ENCODE peak calls at places on chromosomes 11 and 22, in seven cellular contexts. Z, N, G, E, F, Q and O are unnamed samples.

GRCh38 chr11:72701466-72701865 is 27.2 kb upstream of the PDE2A start:
- DNase-seq in N (no peak), E (no peak), Q (no peak), Z (no peak), F (no peak), G (no peak), O (no peak)

GRCh38 chr22:39954584-39955055 is 5.6 kb upstream of the TMA7B start:
- DNase-seq in Q (no peak), G (no peak), N (no peak), E (peak; percentile 96), F (no peak), Z (peak; percentile 54), O (no peak)

GRCh38 chr22:22872722-22873708 is 14.6 kb upstream of the IGLL5 start:
- DNase-seq in E (no peak), Q (no peak), F (peak; percentile 25), Z (no peak), N (no peak), G (no peak), O (no peak)

GRCh38 chr11:36131719-36132349 is 157.4 kb downstream of the COMMD9 start:
- DNase-seq in N (peak; percentile 67), G (no peak), Z (peak; percentile 35), Q (peak; percentile 44), F (no peak), E (peak; percentile 73), O (peak; percentile 48)

GRCh38 chr11:16394947-16395346 is 38.6 kb upstream of the SOX6 start:
- DNase-seq in Z (no peak), F (no peak), E (no peak), Q (no peak), G (no peak), N (no peak), O (no peak)

GRCh38 chr11:60762851-60763691 is 6.4 kb downstream of the MS4A15 start:
- DNase-seq in F (no peak), Z (no peak), N (no peak), Q (peak; percentile 52), G (no peak), E (no peak), O (no peak)

GRCh38 chr22:27996529-27996925 is 77.5 kb upstream of the PITPNB start:
- DNase-seq in N (no peak), G (no peak), Q (no peak), F (no peak), Z (no peak), E (no peak), O (no peak)

GRCh38 chr22:19875531-19876313 is 21.0 kb upstream of the GNB1L start:
- DNase-seq in F (peak; percentile 68), E (peak; percentile 56), N (peak; percentile 7), Z (no peak), G (no peak), Q (no peak), O (peak; percentile 1)

GRCh38 chr11:72190581-72191205 is 1.2 kb upstream of the FOLR1 start:
- DNase-seq in F (no peak), E (no peak), Z (no peak), G (no peak), Q (no peak), N (no peak), O (no peak)

GRCh38 chr11:76232026-76232665 is 25.8 kb upstream of the WNT11 start:
- DNase-seq in N (no peak), Z (no peak), Q (peak; percentile 60), G (no peak), F (no peak), E (no peak), O (no peak)

GRCh38 chr22:42430486-42431125 is 1.6 kb downstream of the NFAM1 start:
- DNase-seq in G (no peak), Q (peak; percentile 88), N (no peak), E (no peak), Z (no peak), F (no peak), O (no peak)

GRCh38 chr11:44017443-44018126 is 30.2 kb upstream of the ACCSL start:
- DNase-seq in Q (no peak), G (no peak), N (no peak), Z (no peak), F (peak; percentile 13), E (no peak), O (no peak)

GRCh38 chr11:64619196-64619595 is 28.2 kb downstream of the SLC22A12 start:
- DNase-seq in Z (no peak), N (no peak), E (no peak), Q (no peak), G (no peak), F (no peak), O (no peak)

GRCh38 chr11:36512016-36512415 is 1.9 kb upstream of the TRAF6 start:
- DNase-seq in E (no peak), N (no peak), Q (no peak), Z (no peak), G (no peak), F (no peak), O (no peak)

GRCh38 chr22:44827666-44828065 is 75.3 kb downstream of the ARHGAP8 start:
- DNase-seq in F (no peak), G (no peak), Q (no peak), N (no peak), E (no peak), Z (no peak), O (no peak)

GRCh38 chr22:21752276-21752675 is 16.7 kb upstream of the YPEL1 start:
- DNase-seq in G (no peak), E (no peak), F (no peak), Z (no peak), Q (no peak), N (no peak), O (no peak)
- TF ChIP-seq CTCF in G (no peak), E (no peak), F (no peak), Z (no peak), Q (no peak), N (no peak), O (no peak)

DNA sequence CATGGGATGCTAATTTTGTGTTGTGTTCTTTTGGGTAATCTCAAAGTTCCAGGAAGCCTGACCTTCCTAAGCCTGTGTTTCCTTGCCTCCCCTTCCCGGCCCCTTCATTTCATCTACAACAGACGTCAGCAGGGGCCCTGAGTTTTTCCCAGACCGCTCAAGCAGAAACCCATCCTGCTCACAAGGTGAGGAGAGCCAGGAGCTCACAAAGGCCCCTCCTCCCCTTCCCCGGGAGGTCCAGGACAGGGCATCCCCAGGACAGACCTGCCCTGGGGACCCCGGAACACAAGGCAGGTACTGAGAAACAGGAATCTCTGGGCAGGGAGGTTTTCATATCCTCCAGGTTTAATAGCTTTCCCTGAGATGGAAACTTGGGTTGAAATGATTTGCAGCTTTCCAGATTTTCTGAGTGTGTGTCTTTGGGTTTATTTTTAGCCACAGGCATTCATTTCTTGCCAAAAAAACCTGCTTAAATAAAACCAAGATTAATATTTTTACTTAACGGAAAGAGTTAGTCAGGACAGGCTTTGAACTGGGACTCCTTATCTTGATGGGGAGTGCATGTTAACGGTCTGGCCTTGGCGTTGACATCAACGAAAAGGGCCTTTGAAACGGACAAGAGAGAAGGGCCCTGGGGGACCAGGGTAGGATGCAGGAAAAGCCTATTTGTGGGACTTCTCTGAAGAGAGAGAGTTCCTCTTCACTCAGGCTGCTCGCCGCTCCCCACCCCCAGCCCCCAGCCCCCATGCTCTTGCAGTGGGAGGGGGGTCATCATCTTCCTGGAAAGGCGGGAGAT is 38.5 kb downstream of the TIMP3 start:
- DNase-seq in E (peak; percentile 73), G (no peak), F (no peak), N (no peak), Z (no peak), Q (no peak), O (peak; percentile 29)
- TF ChIP-seq CTCF in E (no peak), G (no peak), F (no peak), N (no peak), Z (no peak), Q (no peak), O (no peak)

GRCh38 chr11:120911943-120912342 is 112.0 kb upstream of the TBCEL start:
- DNase-seq in Q (no peak), Z (no peak), N (no peak), F (no peak), E (no peak), G (no peak), O (no peak)

GRCh38 chr11:120909676-120910215 is 114.2 kb upstream of the TBCEL start:
- DNase-seq in Q (no peak), G (no peak), Z (no peak), N (no peak), F (no peak), E (no peak), O (no peak)

GRCh38 chr11:120912504-120912903 is 111.4 kb upstream of the TBCEL start:
- DNase-seq in G (no peak), Q (peak; percentile 48), N (no peak), F (no peak), Z (peak; percentile 35), E (peak; percentile 57), O (no peak)

GRCh38 chr11:120914021-120914420 is 109.9 kb upstream of the TBCEL start:
- DNase-seq in Z (no peak), N (no peak), G (no peak), F (no peak), E (no peak), Q (no peak), O (no peak)

GRCh38 chr11:120912915-120913314 is 111.0 kb upstream of the TBCEL start:
- DNase-seq in G (no peak), Z (no peak), E (no peak), N (no peak), Q (no peak), F (no peak), O (no peak)
- TF ChIP-seq CTCF in G (no peak), Z (no peak), E (no peak), N (no peak), Q (no peak), F (no peak), O (no peak)

GRCh38 chr11:69908511-69909220 is 89.5 kb upstream of the FGF3 start:
- DNase-seq in Z (no peak), E (no peak), F (no peak), N (peak; percentile 8), G (no peak), Q (no peak), O (no peak)

GRCh38 chr11:69909561-69910518 is 90.6 kb upstream of the FGF3 start:
- DNase-seq in N (peak; percentile 54), F (no peak), Q (peak; percentile 36), G (peak; percentile 21), Z (no peak), E (no peak), O (peak; percentile 60)

GRCh38 chr11:69911310-69912160 is 92.3 kb upstream of the FGF3 start:
- DNase-seq in E (no peak), N (peak; percentile 14), G (no peak), Z (no peak), Q (no peak), F (no peak), O (peak; percentile 3)

GRCh38 chr11:69912161-69912910 is 93.1 kb upstream of the FGF3 start:
- DNase-seq in G (no peak), E (no peak), F (no peak), N (peak; percentile 7), Z (no peak), Q (no peak), O (peak; percentile 4)

DNA sequence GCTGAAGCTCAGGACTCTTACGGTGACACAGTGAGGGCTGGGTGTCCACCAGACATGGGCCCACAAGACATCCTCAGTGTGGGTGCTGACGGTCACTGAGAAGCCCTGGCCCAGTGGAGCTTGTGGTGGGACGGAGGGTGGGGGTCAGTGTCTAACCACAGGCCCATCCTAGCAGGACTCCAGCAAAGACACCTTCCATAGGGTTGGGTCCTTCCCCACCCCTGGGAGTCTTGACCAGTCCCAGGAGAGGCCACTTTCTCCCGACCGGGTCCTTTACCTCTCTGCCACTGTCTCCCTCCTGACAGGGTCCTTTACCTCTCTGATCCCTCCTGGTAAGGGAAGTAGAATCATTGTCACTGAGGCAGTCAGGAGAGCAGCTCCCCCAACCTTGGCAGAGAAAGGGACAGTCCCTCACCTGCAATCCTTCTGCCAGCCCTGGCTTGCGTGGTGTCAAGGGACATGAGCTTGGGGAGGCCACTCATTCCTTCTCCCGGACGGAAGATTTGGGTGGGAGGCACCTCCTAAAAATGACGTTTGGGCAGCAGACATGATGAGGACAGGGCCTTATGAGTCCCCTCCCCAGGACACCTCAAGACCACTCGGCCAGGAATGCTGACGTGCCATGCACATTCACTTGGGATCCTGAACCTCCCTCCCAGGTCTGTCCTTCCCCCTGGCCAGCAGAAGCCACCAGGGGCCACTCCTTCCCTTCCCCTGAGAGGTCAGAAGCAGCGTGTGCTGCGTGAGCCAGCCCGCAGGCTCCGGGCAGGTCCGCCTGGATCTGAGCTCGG is 91.5 kb upstream of the FGF3 start:
- DNase-seq in F (no peak), Q (no peak), N (peak; percentile 6), Z (no peak), G (no peak), E (no peak), O (no peak)
- TF ChIP-seq CTCF in F (no peak), Q (no peak), N (no peak), Z (no peak), G (no peak), E (no peak), O (no peak)